ENCODE peak calls at places on chromosomes 16 and 17, in four cellular contexts. J, S, C and D are unnamed samples.

GRCh38 chr17:81713556-81714411 is 1.7 kb downstream of the SLC25A10 start:
- DNase-seq in J (peak; percentile 74), C (peak; percentile 72), S (no peak), D (no peak)

GRCh38 chr17:48612456-48612853 is 1.6 kb upstream of the HOXB7 start:
- DNase-seq in S (no peak), C (no peak), J (no peak), D (no peak)

GRCh38 chr16:78237856-78238255 is 138.4 kb downstream of the WWOX start:
- DNase-seq in J (no peak), S (no peak), C (no peak), D (no peak)

GRCh38 chr16:84141143-84141670 is 3.8 kb downstream of the HSDL1 start:
- DNase-seq in C (peak; percentile 56), S (no peak), J (peak; percentile 69), D (peak; percentile 34)

GRCh38 chr17:36773039-36773438 is 164.2 kb upstream of the LHX1 start:
- DNase-seq in C (no peak), J (no peak), S (no peak), D (no peak)

GRCh38 chr17:43574348-43574747 is 28.2 kb upstream of the ETV4 start:
- DNase-seq in C (no peak), J (no peak), S (no peak), D (no peak)

GRCh38 chr17:66406701-66407644 is 104.6 kb downstream of the PRKCA start:
- DNase-seq in C (peak; percentile 35), S (no peak), J (no peak), D (no peak)

GRCh38 chr16:86343111-86343642 is 167.2 kb upstream of the FOXF1 start:
- DNase-seq in J (no peak), C (no peak), S (no peak), D (no peak)

GRCh38 chr17:62703269-62703775 is 75.9 kb downstream of the MRC2 start:
- DNase-seq in C (no peak), J (no peak), S (no peak), D (no peak)

GRCh38 chr17:49194297-49194607 is 16.1 kb downstream of the GNGT2 start:
- DNase-seq in J (no peak), S (no peak), C (no peak), D (no peak)

GRCh38 chr16:81673432-81673831 is 105.7 kb upstream of the PLCG2 start:
- DNase-seq in S (no peak), C (no peak), J (no peak), D (no peak)

GRCh38 chr17:7929158-7930029 is at the start of gene KCNAB3:
- DNase-seq in S (no peak), C (peak; percentile 20), J (no peak), D (no peak)

GRCh38 chr17:21029032-21029431 is 13.8 kb downstream of the USP22 start:
- DNase-seq in J (no peak), C (no peak), S (no peak), D (no peak)

GRCh38 chr16:50692644-50692998 is 785 bp upstream of the NOD2 start:
- DNase-seq in C (no peak), J (no peak), S (no peak), D (no peak)

GRCh38 chr16:48395375-48395774 is 10.2 kb upstream of the SIAH1 start:
- DNase-seq in S (no peak), C (no peak), J (no peak), D (no peak)

GRCh38 chr16:66858740-66859396 is 14.7 kb downstream of the CA7 start:
- DNase-seq in S (no peak), J (no peak), C (no peak), D (peak; percentile 63)

GRCh38 chr16:67339453-67339852 is 12.8 kb downstream of the LRRC36 start:
- DNase-seq in S (no peak), J (peak; percentile 21), C (peak; percentile 31), D (peak; percentile 18)

GRCh38 chr17:77124192-77124908 is 16.4 kb upstream of the SEC14L1 start:
- DNase-seq in C (peak; percentile 46), S (no peak), J (no peak), D (peak; percentile 79)

GRCh38 chr17:61532818-61533217 is 58.2 kb downstream of the NACA2 start:
- DNase-seq in C (no peak), S (no peak), J (no peak), D (no peak)

GRCh38 chr17:66833201-66833600 is 1.7 kb upstream of the CACNG5 start:
- DNase-seq in S (no peak), J (no peak), C (no peak), D (no peak)

GRCh38 chr16:20901441-20902112 is 1.0 kb downstream of the LYRM1 start:
- DNase-seq in J (peak; percentile 55), S (no peak), C (peak; percentile 36), D (no peak)

GRCh38 chr17:83056583-83057396 is 22.6 kb upstream of the METRNL start:
- DNase-seq in C (no peak), S (no peak), J (no peak), D (no peak)

GRCh38 chr16:49054606-49055005 is 227.0 kb downstream of the CBLN1 start:
- DNase-seq in J (no peak), S (no peak), C (no peak), D (no peak)

GRCh38 chr16:23110257-23110899 is 38.9 kb downstream of the USP31 start:
- DNase-seq in J (no peak), S (no peak), C (no peak), D (no peak)

GRCh38 chr16:71834291-71834690 is 11.5 kb upstream of the ATXN1L start:
- DNase-seq in S (no peak), C (no peak), J (no peak), D (no peak)

GRCh38 chr16:25177512-25177830 is 39.3 kb upstream of the AQP8 start:
- DNase-seq in S (no peak), J (peak; percentile 93), C (no peak), D (no peak)

GRCh38 chr16:65392831-65393565 is 271.1 kb upstream of the CDH11 start:
- DNase-seq in S (no peak), C (no peak), J (no peak), D (no peak)
- TF ChIP-seq ZNF274 in S (no peak), C (no peak), J (no peak), D (no peak)

GRCh38 chr17:4366312-4367063 is at the start of gene UBE2G1:
- DNase-seq in S (peak; percentile 89), C (peak; percentile 96), J (peak; percentile 96), D (peak; percentile 93)

GRCh38 chr17:4369557-4370230 is 3.2 kb upstream of the UBE2G1 start:
- DNase-seq in C (no peak), J (no peak), S (no peak), D (no peak)

GRCh38 chr17:4365103-4365627 is 1.3 kb downstream of the UBE2G1 start:
- DNase-seq in C (peak; percentile 93), S (peak; percentile 88), J (peak; percentile 89), D (peak; percentile 86)

GRCh38 chr17:4365628-4366311 is 705 bp downstream of the UBE2G1 start:
- DNase-seq in S (no peak), J (no peak), C (peak; percentile 43), D (no peak)

GRCh38 chr17:4368341-4368740 is 1.9 kb upstream of the UBE2G1 start:
- DNase-seq in S (no peak), J (no peak), C (no peak), D (no peak)
- H3K27ac ChIP-seq in S (no peak overlapping the region), J (no peak overlapping the region), C (no peak overlapping the region), D (no peak overlapping the region)

GRCh38 chr17:38444151-38444550 is 15.9 kb downstream of the ARHGAP23 start:
- DNase-seq in J (peak; percentile 57), S (no peak), C (peak; percentile 71), D (no peak)
- TF ChIP-seq REST in J (no peak), S (no peak), C (no peak), D (no peak)

DNA sequence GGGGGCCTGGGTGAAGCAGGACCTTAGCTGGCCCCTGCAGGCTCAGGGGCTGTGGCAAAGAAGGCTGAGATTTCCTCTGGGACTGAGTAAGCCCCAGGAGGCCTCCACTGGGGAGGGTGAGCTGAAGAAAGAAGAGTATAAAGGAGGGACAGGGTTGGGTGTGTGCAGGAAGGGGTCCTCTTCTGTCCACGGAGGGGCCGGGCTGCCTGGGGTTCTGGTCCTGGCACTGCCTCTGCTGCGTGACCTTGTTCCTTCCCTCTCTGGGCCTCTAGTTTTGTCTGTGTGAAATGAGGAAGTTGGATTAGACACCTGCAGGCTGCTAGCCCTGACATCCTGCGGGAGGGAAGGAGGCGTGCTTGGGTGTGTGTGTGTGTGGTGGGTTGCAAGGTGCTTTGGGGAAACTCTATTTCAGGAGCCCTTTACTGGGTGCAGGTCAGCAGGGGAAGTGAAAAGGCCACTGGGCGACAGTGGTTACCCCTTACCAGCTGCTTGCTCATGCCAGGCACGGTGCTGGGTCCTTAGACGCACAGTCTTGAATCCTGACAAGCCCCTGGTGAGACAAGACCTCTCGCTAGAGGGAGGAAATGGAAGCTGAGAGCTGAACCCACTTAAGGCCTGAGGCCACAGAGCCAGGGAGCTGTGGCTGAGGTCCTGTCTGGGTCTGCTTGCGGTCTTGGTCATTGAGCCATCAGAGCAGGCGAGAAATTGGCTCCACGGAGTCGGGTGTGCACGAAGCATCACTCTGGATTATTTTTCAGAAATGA is 60.7 kb downstream of the OR1D5 start:
- DNase-seq in S (peak; percentile 86), C (no peak), J (no peak), D (no peak)
- TF ChIP-seq ZNF274 in S (no peak), C (no peak), J (no peak), D (no peak)

GRCh38 chr17:78891406-78892061 is 11.5 kb downstream of the CEP295NL start:
- DNase-seq in C (no peak), S (no peak), J (no peak), D (no peak)
- H3K27ac ChIP-seq in C (no peak overlapping the region), S (no peak overlapping the region), J (no peak overlapping the region), D (no peak overlapping the region)